ENCODE peak calls at places on chromosomes 12 and 14, in seven cellular contexts. S is GM23248, K is endothelial cell of umbilical vein, T is fibroblast of lung, F is mammary epithelial cell, C is astrocyte, R is neural progenitor cell. N is an unnamed sample. For H3K9me3, the result is how much of the 10 kb centered on the place peaks cover.

GRCh38 chr14:34090451-34090850 is 139.6 kb upstream of the EGLN3 start:
- DNase-seq in R (no peak), F (no peak), C (no peak), S (no peak), K (no peak), T (no peak), N (no peak)

GRCh38 chr12:121537814-121538698 is 42.8 kb downstream of the KDM2B start:
- DNase-seq in C (no peak), R (peak), T (no peak), S (peak), F (no peak), K (peak), N (peak)

GRCh38 chr12:109387425-109388166 is 39.9 kb downstream of the MYO1H start:
- DNase-seq in C (no peak), K (peak), T (peak), F (peak), S (peak), R (peak), N (peak)

GRCh38 chr12:93785262-93786010 is 108.3 kb downstream of the CRADD start:
- DNase-seq in K (peak), T (peak), C (peak), R (peak), F (peak), S (peak), N (peak)

GRCh38 chr14:89303452-89304435 is 113.3 kb downstream of the FOXN3 start:
- DNase-seq in K (peak), S (peak), R (peak), T (peak), F (peak), C (peak), N (peak)

GRCh38 chr14:104101651-104102281 is 16.3 kb downstream of the ASPG start:
- DNase-seq in R (no peak), S (no peak), K (no peak), C (no peak), T (no peak), F (no peak), N (no peak)

GRCh38 chr12:92462527-92462926 is 240.3 kb upstream of the PLEKHG7 start:
- DNase-seq in R (no peak), S (no peak), F (no peak), C (no peak), K (no peak), T (no peak), N (no peak)

GRCh38 chr14:88542857-88543795 is 11.7 kb downstream of the PTPN21 start:
- DNase-seq in T (peak), K (no peak), S (no peak), R (no peak), F (no peak), C (no peak), N (peak)

GRCh38 chr12:29616664-29617409 is 119.4 kb upstream of the OVCH1 start:
- DNase-seq in T (peak), K (peak), S (peak), R (no peak), F (peak), C (peak), N (peak)

GRCh38 chr12:18932715-18933114 is 194.8 kb downstream of the CAPZA3 start:
- DNase-seq in C (peak), F (no peak), T (peak), R (no peak), S (peak), K (no peak), N (peak)

GRCh38 chr14:104676694-104677505 is 12.5 kb upstream of the INF2 start:
- DNase-seq in C (no peak), F (no peak), K (peak), S (no peak), T (no peak), R (peak), N (no peak)

GRCh38 chr12:92055877-92056276 is 89.8 kb downstream of the BTG1 start:
- DNase-seq in S (no peak), R (no peak), T (no peak), K (no peak), C (no peak), F (peak), N (no peak)

GRCh38 chr12:112149596-112149995 is 24.2 kb downstream of the TRAFD1 start:
- DNase-seq in F (peak), S (no peak), T (no peak), K (no peak), R (no peak), C (no peak), N (no peak)

GRCh38 chr12:124915249-124916236 is 1.1 kb upstream of the UBC start:
- DNase-seq in F (peak), K (peak), S (peak), R (peak), C (no peak), T (no peak), N (peak)

GRCh38 chr12:121326996-121327674 is 25.1 kb downstream of the ANAPC5 start:
- DNase-seq in T (no peak), R (no peak), C (no peak), K (peak), F (no peak), S (no peak), N (no peak)

GRCh38 chr12:47820631-47821345 is 1.1 kb upstream of the HDAC7 start:
- DNase-seq in F (peak), T (peak), K (peak), R (peak), C (peak), S (peak), N (peak)

GRCh38 chr12:79223210-79223609 is 358.6 kb downstream of the SYT1 start:
- DNase-seq in R (no peak), C (no peak), F (no peak), T (no peak), K (no peak), S (no peak), N (no peak)

DNA sequence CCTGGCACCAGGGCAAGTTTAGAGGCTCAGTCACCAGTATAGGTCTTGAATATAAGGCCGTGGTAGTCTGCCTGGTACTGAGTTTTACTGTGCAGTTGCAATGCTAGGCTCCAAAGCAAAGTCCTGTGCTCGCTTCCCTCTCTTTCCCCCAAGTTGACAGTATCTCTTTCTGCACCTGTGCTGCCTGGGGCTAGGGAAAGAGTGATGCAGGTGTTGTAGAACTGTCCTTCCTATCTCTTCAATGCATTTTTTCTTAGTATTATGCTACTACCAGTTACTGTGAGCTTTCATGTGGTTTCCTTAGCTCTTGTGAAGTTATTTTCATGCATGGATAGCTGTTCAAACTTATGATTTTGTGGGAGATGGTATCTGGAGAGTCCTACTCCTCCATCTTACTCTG is 359.2 kb downstream of the SYT1 start:
- DNase-seq in S (no peak), F (no peak), R (no peak), T (no peak), C (no peak), K (no peak), N (no peak)
- H3K9me3 ChIP-seq in S (under half), F (under half), R (under half), T (under half), C (under half), K (under half), N (under half)

GRCh38 chr14:20631023-20631820 is 10.3 kb downstream of the OR6S1 start:
- DNase-seq in T (peak), K (peak), R (peak), S (peak), F (peak), C (no peak), N (peak)

GRCh38 chr14:20631821-20632389 is 9.6 kb downstream of the OR6S1 start:
- DNase-seq in R (peak), K (peak), C (peak), T (peak), S (peak), F (peak), N (peak)

GRCh38 chr14:20630340-20631022 is 11.0 kb downstream of the OR6S1 start:
- DNase-seq in C (no peak), R (peak), K (peak), F (peak), T (peak), S (peak), N (peak)

GRCh38 chr14:20632448-20632830 is 9.1 kb downstream of the OR6S1 start:
- DNase-seq in S (peak), F (peak), K (no peak), T (no peak), R (no peak), C (no peak), N (no peak)

GRCh38 chr14:20632831-20633771 is 8.4 kb downstream of the OR6S1 start:
- DNase-seq in C (peak), F (peak), T (peak), S (peak), K (peak), R (peak), N (peak)
- H3K4me3 ChIP-seq in C (peak), F (peak), T (peak), S (peak), K (peak), R (peak), N (peak)

DNA sequence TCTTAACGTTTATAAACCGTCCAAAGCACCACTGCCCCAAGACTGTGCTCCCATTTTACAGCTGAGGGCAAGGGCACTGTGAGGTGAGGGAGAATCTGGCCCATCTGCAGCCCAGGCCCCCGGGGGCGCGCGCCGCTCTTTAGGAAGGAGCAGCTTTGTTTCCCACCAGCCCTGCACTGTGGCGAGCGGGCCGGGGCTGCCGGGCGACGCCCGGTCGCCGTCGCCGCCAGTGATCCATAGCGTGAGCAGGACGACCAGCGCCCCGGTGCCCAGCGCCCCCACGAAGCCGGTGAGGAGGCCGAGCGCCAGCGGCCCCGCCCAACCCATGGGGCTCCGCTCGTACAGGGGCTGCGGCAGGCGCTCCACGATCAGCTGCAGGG is 34.6 kb downstream of the FIGNL2 start:
- DNase-seq in S (no peak), K (no peak), F (no peak), T (no peak), R (no peak), C (no peak), N (no peak)
- H3K9ac ChIP-seq in S (peak), K (peak), F (no peak), T (peak), R (no peak), C (peak), N (peak)

GRCh38 chr12:132953771-132954170 is 2.3 kb downstream of the ZNF605 start:
- DNase-seq in S (no peak), R (no peak), F (no peak), C (no peak), K (no peak), T (no peak), N (no peak)

GRCh38 chr12:132950844-132951535 is 5.1 kb downstream of the ZNF605 start:
- DNase-seq in K (no peak), C (no peak), F (no peak), T (no peak), S (no peak), R (no peak), N (no peak)

GRCh38 chr12:132953163-132953425 is 3.0 kb downstream of the ZNF605 start:
- DNase-seq in K (no peak), R (no peak), F (no peak), S (no peak), T (no peak), C (no peak), N (no peak)

GRCh38 chr12:132951649-132952048 is 4.5 kb downstream of the ZNF605 start:
- DNase-seq in T (no peak), F (no peak), K (no peak), R (no peak), S (no peak), C (no peak), N (no peak)

DNA sequence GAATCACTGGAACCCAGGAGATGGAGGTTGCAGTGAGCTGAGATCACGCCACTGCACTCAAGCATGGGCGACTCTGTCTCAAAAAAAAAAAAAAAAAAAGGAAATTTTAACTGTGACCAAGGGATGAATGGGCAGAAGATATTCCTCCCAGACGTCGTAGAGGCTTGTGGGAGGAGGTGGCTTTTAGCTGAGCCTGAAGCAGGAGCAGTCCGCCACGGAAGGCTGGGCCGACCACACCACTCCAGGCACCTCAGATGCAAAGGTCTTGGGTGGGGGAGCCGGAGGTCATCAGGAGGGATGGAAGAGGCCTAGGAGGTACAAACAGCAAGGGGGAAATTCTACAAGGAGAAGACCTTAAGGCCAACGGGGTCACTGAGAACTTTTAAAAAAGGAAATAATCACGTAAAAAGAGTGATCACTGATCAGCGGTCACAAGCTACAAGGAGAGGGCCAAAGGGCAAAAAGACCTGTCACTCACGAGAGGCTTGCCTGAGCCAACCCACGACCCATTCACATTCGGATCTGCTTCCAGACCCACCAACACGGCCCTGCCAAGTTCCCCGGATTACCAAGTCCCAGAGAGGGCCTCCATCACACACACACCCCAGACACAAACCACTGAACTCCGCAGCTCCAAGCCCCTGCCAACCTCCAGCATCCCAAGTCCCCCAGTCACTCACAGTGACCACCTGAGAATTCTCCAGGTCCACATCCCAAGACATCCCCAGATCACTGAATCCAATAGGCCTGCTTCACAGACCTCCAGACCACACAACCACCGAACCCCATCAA is 3.5 kb downstream of the ZNF605 start:
- DNase-seq in K (no peak), S (no peak), R (no peak), C (no peak), F (no peak), T (no peak), N (no peak)
- H3K9me3 ChIP-seq in K (under half), S (under half), R (under half), C (under half), F (under half), T (under half), N (half or more)

DNA sequence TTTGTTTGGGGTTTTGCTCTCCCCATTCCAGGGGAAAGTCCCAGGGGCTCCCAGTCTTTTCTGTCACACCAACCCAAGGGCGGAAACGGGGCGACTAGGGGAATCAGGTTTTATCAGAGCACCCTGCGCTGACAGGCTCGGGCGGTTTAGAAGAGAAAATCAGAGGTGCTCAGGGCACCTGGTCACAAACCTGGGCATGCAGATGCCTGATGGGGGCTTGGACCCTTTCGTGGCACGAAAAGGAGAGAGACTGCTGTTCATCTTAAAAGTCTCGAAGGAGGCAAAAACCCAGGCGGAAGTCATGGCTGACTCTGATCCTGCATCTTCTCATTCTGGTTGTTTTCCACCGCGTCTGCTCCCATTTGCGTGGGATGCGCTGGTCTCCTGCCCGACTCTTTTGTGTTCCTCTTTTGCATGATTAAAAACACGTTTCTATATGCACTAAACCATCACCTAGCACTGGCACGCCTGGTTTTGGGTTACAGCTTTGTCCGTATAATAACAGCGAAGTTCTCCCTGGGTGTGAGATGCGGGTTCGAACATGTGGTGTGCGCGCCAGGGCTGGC is 13.2 kb downstream of the OTX2 start:
- DNase-seq in T (no peak), C (no peak), S (peak), K (no peak), R (no peak), F (no peak), N (no peak)
- H3K4me3 ChIP-seq in T (no peak), C (no peak), S (peak), K (no peak), R (peak), F (no peak), N (no peak)

N was measured in adipocyte.